ENCODE peak calls at places on chromosomes 12 and 14, in seven cellular contexts. L is HFFc6; N is astrocyte of the cerebellum; E is effector memory CD4-positive, alpha-beta T cell; Z is activated CD4-positive, alpha-beta T cell treated with anti-CD3 and anti-CD28 coated beads for 48 hours; G is CD8-positive, alpha-beta T cell; A is ACHN. B is an unnamed sample.

GRCh38 chr12:1830401-1830845 is 10.1 kb downstream of the LRTM2 start:
- DNase-seq in L (no peak), N (no peak), E (no peak), Z (no peak), G (no peak), A (no peak), B (no peak)

GRCh38 chr12:86179855-86180254 is 76.3 kb downstream of the MGAT4C start:
- DNase-seq in L (no peak), N (no peak), E (no peak), Z (no peak), G (no peak), A (no peak), B (no peak)

GRCh38 chr12:58176296-58176869 is 235.0 kb downstream of the ATP23 start:
- DNase-seq in L (no peak), N (no peak), E (no peak), Z (no peak), G (no peak), A (peak), B (no peak)

GRCh38 chr14:93114068-93114710 is 1.5 kb downstream of the ITPK1 start:
- DNase-seq in L (no peak), N (no peak), E (no peak), Z (peak), G (no peak), A (no peak), B (peak)

GRCh38 chr12:76830456-76830855 is 48.4 kb downstream of the CSRP2 start:
- DNase-seq in L (no peak), N (no peak), E (no peak), Z (no peak), G (no peak), A (no peak), B (no peak)

GRCh38 chr14:88026890-88027289 is 22.0 kb downstream of the GPR65 start:
- DNase-seq in L (no peak), N (no peak), E (no peak), Z (no peak), G (no peak), A (no peak), B (peak)

GRCh38 chr14:57266060-57266459 is 2.6 kb downstream of the EXOC5 start:
- DNase-seq in L (no peak), N (no peak), E (no peak), Z (no peak), G (no peak), A (no peak), B (no peak)

GRCh38 chr14:47539065-47539464 is 136.3 kb downstream of the MDGA2 start:
- DNase-seq in L (no peak), N (peak), E (no peak), Z (no peak), G (no peak), A (peak), B (no peak)

GRCh38 chr14:34875031-34875922 is at the start of gene BAZ1A:
- DNase-seq in L (peak), N (peak), E (peak), Z (peak), G (peak), A (peak), B (peak)

GRCh38 chr14:69693145-69693544 is 73.8 kb upstream of the SRSF5 start:
- DNase-seq in L (no peak), N (no peak), E (no peak), Z (no peak), G (no peak), A (no peak), B (no peak)

GRCh38 chr14:25696176-25696575 is 646.2 kb upstream of the STXBP6 start:
- DNase-seq in L (no peak), N (no peak), E (no peak), Z (no peak), G (no peak), A (no peak), B (no peak)

GRCh38 chr12:27901959-27902358 is 70.6 kb downstream of the PTHLH start:
- DNase-seq in L (no peak), N (no peak), E (no peak), Z (no peak), G (no peak), A (no peak), B (no peak)

GRCh38 chr14:67569011-67569650 is 30.9 kb downstream of the PIGH start:
- DNase-seq in L (no peak), N (no peak), E (no peak), Z (no peak), G (no peak), A (no peak), B (no peak)

GRCh38 chr12:117023998-117024960 is 74.9 kb downstream of the TESC start:
- DNase-seq in L (no peak), N (no peak), E (no peak), Z (no peak), G (no peak), A (no peak), B (no peak)

GRCh38 chr12:110073049-110073831 is 24.9 kb upstream of the C12orf76 start:
- DNase-seq in L (no peak), N (no peak), E (no peak), Z (peak), G (peak), A (no peak), B (peak)

GRCh38 chr12:49019435-49020317 is 1.1 kb upstream of the PRKAG1 start:
- DNase-seq in L (peak), N (no peak), E (peak), Z (peak), G (no peak), A (peak), B (no peak)

GRCh38 chr14:101025131-101025530 is 121.6 kb upstream of the RTL1 start:
- DNase-seq in L (no peak), N (no peak), E (no peak), Z (no peak), G (no peak), A (no peak), B (no peak)

GRCh38 chr14:84458881-84459280 is 1071.1 kb upstream of the FLRT2 start:
- DNase-seq in L (no peak), N (no peak), E (no peak), Z (no peak), G (no peak), A (no peak), B (no peak)

GRCh38 chr12:121301876-121302275 is 5.4 kb upstream of the CAMKK2 start:
- DNase-seq in L (peak), N (no peak), E (no peak), Z (no peak), G (no peak), A (no peak), B (no peak)

GRCh38 chr14:20683896-20684661 is at the start of gene RNASE4:
- DNase-seq in L (peak), N (peak), E (peak), Z (peak), G (peak), A (peak), B (peak)

GRCh38 chr12:44157359-44157758 is 321.5 kb downstream of the TMEM117 start:
- DNase-seq in L (no peak), N (no peak), E (no peak), Z (no peak), G (no peak), A (no peak), B (no peak)

GRCh38 chr14:47208434-47208833 is 467.0 kb downstream of the MDGA2 start:
- DNase-seq in L (no peak), N (no peak), E (no peak), Z (no peak), G (no peak), A (no peak), B (no peak)

GRCh38 chr14:38138581-38139138 is 69.0 kb upstream of the SSTR1 start:
- DNase-seq in L (peak), N (no peak), E (no peak), Z (no peak), G (no peak), A (no peak), B (no peak)

GRCh38 chr14:93906341-93907329 is 20.5 kb upstream of the FAM181A start:
- DNase-seq in L (peak), N (no peak), E (peak), Z (peak), G (peak), A (peak), B (peak)

GRCh38 chr12:132147423-132148367 is 3.4 kb downstream of the NOC4L start:
- DNase-seq in L (no peak), N (no peak), E (no peak), Z (no peak), G (no peak), A (no peak), B (no peak)

GRCh38 chr14:56514663-56515371 is 64.8 kb upstream of the TMEM260 start:
- DNase-seq in L (peak), N (no peak), E (no peak), Z (peak), G (no peak), A (no peak), B (no peak)

GRCh38 chr12:109947511-109947910 is 47.4 kb downstream of the TCHP start:
- DNase-seq in L (peak), N (peak), E (no peak), Z (no peak), G (no peak), A (no peak), B (no peak)

GRCh38 chr14:29937116-29937515 is 9.5 kb upstream of the PRKD1 start:
- DNase-seq in L (peak), N (no peak), E (no peak), Z (no peak), G (no peak), A (no peak), B (no peak)

GRCh38 chr14:23121401-23121800 is 2.3 kb upstream of the CEBPE start:
- DNase-seq in L (peak), N (peak), E (no peak), Z (no peak), G (no peak), A (no peak), B (no peak)

GRCh38 chr12:114917307-114917706 is 233.3 kb upstream of the TBX3 start:
- DNase-seq in L (no peak), N (no peak), E (no peak), Z (no peak), G (no peak), A (no peak), B (no peak)

GRCh38 chr12:126903180-126903876 is 1363.6 kb upstream of the TMEM132C start:
- DNase-seq in L (no peak), N (no peak), E (no peak), Z (no peak), G (no peak), A (no peak), B (no peak)

GRCh38 chr14:32667791-32668190 is 270.9 kb upstream of the NPAS3 start:
- DNase-seq in L (no peak), N (no peak), E (no peak), Z (no peak), G (no peak), A (no peak), B (no peak)

GRCh38 chr12:14948672-14949071 is 10.3 kb upstream of the ERP27 start:
- DNase-seq in L (peak), N (peak), E (peak), Z (peak), G (no peak), A (peak), B (peak)

GRCh38 chr12:107605293-107605692 is 80.3 kb upstream of the PWP1 start:
- DNase-seq in L (no peak), N (no peak), E (no peak), Z (no peak), G (no peak), A (no peak), B (no peak)

GRCh38 chr12:3200032-3200617 is 122.9 kb downstream of the TSPAN9 start:
- DNase-seq in L (peak), N (no peak), E (no peak), Z (no peak), G (no peak), A (peak), B (no peak)